ENCODE peak calls at places on chromosomes 16 and 17, in seven cellular contexts. U, D, K, H, A, R and O are unnamed samples.

GRCh38 chr17:82889496-82890338 is 49.9 kb upstream of the ZNF750 start:
- DNase-seq in U (no peak), D (peak), K (no peak), H (peak), A (no peak), R (no peak), O (no peak)

GRCh38 chr17:13727441-13728171 is 125.9 kb upstream of the HS3ST3A1 start:
- DNase-seq in U (no peak), D (no peak), K (peak), H (no peak), A (peak), R (no peak), O (no peak)

GRCh38 chr16:77850637-77851330 is 62.4 kb downstream of the VAT1L start:
- DNase-seq in U (no peak), D (no peak), K (no peak), H (no peak), A (no peak), R (no peak), O (no peak)

GRCh38 chr16:79970551-79971236 is 370.2 kb upstream of the MAF start:
- DNase-seq in U (no peak), D (no peak), K (no peak), H (no peak), A (peak), R (peak), O (no peak)

GRCh38 chr16:14668556-14669223 is 25.4 kb downstream of the PLA2G10 start:
- DNase-seq in U (no peak), D (no peak), K (no peak), H (no peak), A (no peak), R (no peak), O (no peak)

GRCh38 chr17:79029327-79030009 is 5.5 kb downstream of the C1QTNF1 start:
- DNase-seq in U (no peak), D (no peak), K (no peak), H (no peak), A (no peak), R (no peak), O (no peak)

GRCh38 chr16:85436207-85436606 is 176.9 kb upstream of the GSE1 start:
- DNase-seq in U (no peak), D (no peak), K (no peak), H (no peak), A (peak), R (no peak), O (no peak)

GRCh38 chr17:44086364-44087311 is 16.1 kb downstream of the G6PC3 start:
- DNase-seq in U (peak), D (no peak), K (peak), H (peak), A (peak), R (no peak), O (no peak)

GRCh38 chr16:65414284-65414984 is 292.6 kb upstream of the CDH11 start:
- DNase-seq in U (no peak), D (no peak), K (peak), H (no peak), A (peak), R (no peak), O (no peak)

GRCh38 chr16:12590409-12590808 is 213.3 kb downstream of the CPPED1 start:
- DNase-seq in U (no peak), D (no peak), K (no peak), H (no peak), A (no peak), R (no peak), O (no peak)

GRCh38 chr16:73048292-73049050 is 543 bp upstream of the ZFHX3 start:
- DNase-seq in U (no peak), D (peak), K (no peak), H (no peak), A (peak), R (peak), O (no peak)

GRCh38 chr16:49688298-49688697 is 167.6 kb downstream of the ZNF423 start:
- DNase-seq in U (no peak), D (no peak), K (no peak), H (no peak), A (no peak), R (no peak), O (no peak)

GRCh38 chr17:7561589-7562207 is at the start of gene SENP3:
- DNase-seq in U (peak), D (peak), K (no peak), H (peak), A (peak), R (peak), O (peak)

GRCh38 chr17:69869667-69870066 is 205.4 kb upstream of the KCNJ16 start:
- DNase-seq in U (no peak), D (no peak), K (no peak), H (no peak), A (no peak), R (no peak), O (no peak)

GRCh38 chr16:88768041-88768876 is 16.8 kb downstream of the PIEZO1 start:
- DNase-seq in U (no peak), D (no peak), K (no peak), H (no peak), A (peak), R (peak), O (no peak)

GRCh38 chr16:49407873-49408565 is 34.4 kb downstream of the C16orf78 start:
- DNase-seq in U (peak), D (peak), K (peak), H (peak), A (peak), R (peak), O (peak)

GRCh38 chr16:76278976-76279375 is 1.8 kb downstream of the CNTNAP4 start:
- DNase-seq in U (no peak), D (no peak), K (no peak), H (no peak), A (no peak), R (no peak), O (peak)

GRCh38 chr16:48438414-48438813 is 53.2 kb upstream of the SIAH1 start:
- DNase-seq in U (no peak), D (no peak), K (no peak), H (no peak), A (no peak), R (no peak), O (no peak)

GRCh38 chr16:14373901-14374300 is 256.2 kb downstream of the PARN start:
- DNase-seq in U (no peak), D (no peak), K (no peak), H (no peak), A (no peak), R (no peak), O (no peak)

GRCh38 chr17:78674595-78675315 is 97.6 kb upstream of the DNAH17 start:
- DNase-seq in U (no peak), D (no peak), K (no peak), H (no peak), A (no peak), R (no peak), O (no peak)

GRCh38 chr17:44362964-44363612 is 565 bp downstream of the FAM171A2 start:
- DNase-seq in U (no peak), D (no peak), K (no peak), H (no peak), A (peak), R (no peak), O (no peak)

GRCh38 chr16:27366687-27367462 is 35.1 kb upstream of the IL21R start:
- DNase-seq in U (peak), D (no peak), K (no peak), H (no peak), A (no peak), R (no peak), O (no peak)

GRCh38 chr17:17849147-17849820 is 12.5 kb upstream of the SREBF1 start:
- DNase-seq in U (peak), D (peak), K (no peak), H (peak), A (peak), R (peak), O (peak)